ENCODE peak calls at places on chromosomes 12 and 14, in seven cellular contexts. W is testis, G is IMR-90, B is H1, Q is esophagus muscularis mucosa, J is HCT116, R is transverse colon. M is an unnamed sample.

GRCh38 chr12:106941481-106942156 is 14.1 kb upstream of the TMEM263 start:
- DNase-seq in W (no peak), G (no peak), B (no peak), Q (no peak), J (no peak), R (no peak), M (peak; percentile 57)

GRCh38 chr12:114938487-114939210 is 254.7 kb upstream of the TBX3 start:
- DNase-seq in W (peak; percentile 74), G (no peak), B (no peak), Q (no peak), J (no peak), R (no peak), M (no peak)

GRCh38 chr14:32709072-32709471 is 229.6 kb upstream of the NPAS3 start:
- DNase-seq in W (peak; percentile 65), G (peak; percentile 77), B (no peak), Q (no peak), J (no peak), R (no peak), M (no peak)

GRCh38 chr12:74264692-74265091 is 272.9 kb upstream of the ATXN7L3B start:
- DNase-seq in W (no peak), G (no peak), B (no peak), Q (no peak), J (no peak), R (no peak), M (no peak)

GRCh38 chr12:124764451-124764850 is 99.2 kb downstream of the SCARB1 start:
- DNase-seq in W (peak; percentile 81), G (peak; percentile 74), B (no peak), Q (no peak), J (no peak), R (peak; percentile 52), M (peak; percentile 60)

GRCh38 chr14:88576222-88576621 is 13.4 kb downstream of the ZC3H14 start:
- DNase-seq in W (no peak), G (no peak), B (no peak), Q (no peak), J (no peak), R (no peak), M (no peak)

GRCh38 chr14:72800848-72801370 is 93.0 kb downstream of the DPF3 start:
- DNase-seq in W (no peak), G (no peak), B (no peak), Q (no peak), J (no peak), R (no peak), M (no peak)

GRCh38 chr12:70648831-70649230 is 11.6 kb upstream of the PTPRB start:
- DNase-seq in W (no peak), G (peak; percentile 84), B (no peak), Q (no peak), J (no peak), R (no peak), M (no peak)

GRCh38 chr14:72708708-72709475 is 185.0 kb downstream of the DPF3 start:
- DNase-seq in W (peak; percentile 52), G (no peak), B (no peak), Q (no peak), J (peak; percentile 69), R (no peak), M (no peak)

GRCh38 chr14:103360548-103360947 is 24.7 kb upstream of the MARK3 start:
- DNase-seq in W (no peak), G (no peak), B (no peak), Q (no peak), J (no peak), R (no peak), M (peak; percentile 92)

GRCh38 chr12:131756441-131756840 is 45.6 kb downstream of the SFSWAP start:
- DNase-seq in W (no peak), G (no peak), B (no peak), Q (no peak), J (no peak), R (no peak), M (no peak)

GRCh38 chr12:49636979-49637378 is 13.6 kb downstream of the PRPF40B start:
- DNase-seq in W (peak; percentile 81), G (peak; percentile 68), B (no peak), Q (no peak), J (peak; percentile 22), R (peak; percentile 52), M (peak; percentile 73)

GRCh38 chr14:61525293-61526011 is 169.9 kb upstream of the HIF1A start:
- DNase-seq in W (peak; percentile 68), G (peak; percentile 52), B (no peak), Q (no peak), J (peak; percentile 97), R (peak; percentile 38), M (no peak)

GRCh38 chr14:96001866-96002510 is 37.2 kb upstream of the C14orf132 start:
- DNase-seq in W (no peak), G (peak; percentile 8), B (no peak), Q (no peak), J (no peak), R (no peak), M (no peak)

GRCh38 chr12:29428630-29429029 is 47.7 kb upstream of the ERGIC2 start:
- DNase-seq in W (no peak), G (peak; percentile 84), B (no peak), Q (no peak), J (peak; percentile 63), R (no peak), M (peak; percentile 54)

GRCh38 chr14:51967521-51967920 is 21.8 kb upstream of the RTRAF start:
- DNase-seq in W (no peak), G (peak; percentile 41), B (no peak), Q (no peak), J (no peak), R (no peak), M (no peak)

DNA sequence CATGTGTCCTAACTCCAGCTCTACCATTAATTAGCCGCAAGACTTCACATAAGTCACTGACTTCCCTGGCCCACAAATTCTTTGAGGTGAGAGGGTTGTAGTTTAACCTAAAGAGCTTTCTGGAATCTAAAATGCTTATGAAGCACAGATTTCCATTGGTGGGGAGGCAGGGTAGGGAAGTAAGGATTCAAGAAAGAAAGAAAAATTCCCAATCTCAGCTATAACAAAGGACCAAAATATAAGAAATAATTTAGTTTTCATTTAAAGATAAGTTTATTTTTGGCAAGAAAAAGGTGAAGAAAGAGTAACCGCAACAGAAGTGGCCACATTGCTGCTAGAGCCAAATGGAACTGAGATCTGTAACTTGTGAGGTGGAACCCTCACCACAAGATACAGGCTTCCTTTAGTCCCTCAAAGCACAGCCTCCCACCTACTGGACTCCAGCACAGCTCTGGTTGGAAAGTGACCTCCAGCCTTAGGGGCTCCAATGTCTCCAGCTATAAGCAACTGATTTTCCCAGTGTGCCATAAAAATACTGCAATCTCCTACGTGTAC is 23.6 kb downstream of the DAD1 start:
- DNase-seq in W (no peak), G (no peak), B (no peak), Q (no peak), J (no peak), R (no peak), M (no peak)
- TF ChIP-seq POLR2A in W (no peak), G (no peak), B (no peak), Q (no peak), J (no peak), R (no peak), M (no peak)

DNA sequence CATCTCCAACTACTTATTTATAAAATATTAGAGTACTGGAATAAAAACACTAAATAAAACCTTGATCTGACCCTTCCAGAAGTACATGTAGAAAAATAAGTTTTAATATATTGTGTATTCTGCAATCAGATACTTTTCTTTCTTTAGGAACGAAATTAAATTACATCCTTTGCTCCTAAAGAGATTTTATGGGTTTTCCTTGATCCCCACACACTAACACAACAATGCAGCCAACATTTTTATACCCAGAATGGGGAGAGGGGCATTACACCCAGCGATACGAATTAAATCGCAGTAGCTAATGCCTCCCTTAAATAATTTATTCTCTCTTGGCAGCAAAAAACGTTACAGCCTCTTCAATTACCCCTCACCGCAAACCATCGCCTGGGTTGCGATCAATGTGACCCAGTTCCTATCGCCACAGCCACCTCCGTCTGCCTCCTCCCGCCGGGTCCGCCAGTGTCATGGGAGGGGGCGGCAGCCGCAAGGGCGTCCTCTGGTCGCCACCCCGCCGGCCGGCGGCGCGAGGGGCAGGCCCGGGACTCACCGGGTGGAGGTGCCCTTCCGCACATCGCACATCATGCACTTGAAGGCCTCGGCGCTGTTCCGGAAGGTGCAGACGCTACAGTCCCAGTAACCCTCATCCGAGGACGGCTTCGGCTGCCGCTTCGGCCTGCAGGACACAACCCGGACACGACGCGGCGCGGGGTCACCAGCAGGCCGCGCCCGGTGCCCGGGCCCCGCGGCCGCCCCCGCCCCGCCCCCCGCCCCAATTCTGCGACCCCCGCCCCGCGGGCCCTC is 796 bp downstream of the YAF2 start:
- DNase-seq in W (peak; percentile 83), G (peak; percentile 75), B (peak; percentile 54), Q (no peak), J (peak; percentile 41), R (peak; percentile 82), M (peak; percentile 88)
- TF ChIP-seq POLR2A in W (no peak), G (no peak), B (no peak), Q (no peak), J (no peak), R (peak; percentile 47), M (peak; percentile 42)

GRCh38 chr12:8032242-8033152 is at the start of gene FOXJ2:
- DNase-seq in W (peak; percentile 71), G (peak; percentile 58), B (no peak), Q (no peak), J (no peak), R (peak; percentile 86), M (peak; percentile 91)

GRCh38 chr12:8031872-8032241 is 659 bp upstream of the FOXJ2 start:
- DNase-seq in W (no peak), G (no peak), B (no peak), Q (no peak), J (no peak), R (no peak), M (peak; percentile 68)

GRCh38 chr12:8034802-8035201 is 2.3 kb downstream of the FOXJ2 start:
- DNase-seq in W (no peak), G (no peak), B (no peak), Q (no peak), J (no peak), R (no peak), M (peak; percentile 76)

GRCh38 chr12:8035440-8036010 is 3.0 kb downstream of the FOXJ2 start:
- DNase-seq in W (no peak), G (peak; percentile 57), B (no peak), Q (no peak), J (no peak), R (no peak), M (no peak)

GRCh38 chr12:8033153-8034044 is 883 bp downstream of the FOXJ2 start:
- DNase-seq in W (peak; percentile 91), G (peak; percentile 33), B (no peak), Q (no peak), J (no peak), R (peak; percentile 55), M (peak; percentile 89)
- TF ChIP-seq POLR2A in W (no peak), G (peak; percentile 11), B (peak; percentile 29), Q (no peak), J (no peak), R (no peak), M (peak; percentile 89)

GRCh38 chr14:55028476-55028875 is 1.4 kb downstream of the SOCS4 start:
- DNase-seq in W (no peak), G (no peak), B (no peak), Q (no peak), J (no peak), R (no peak), M (no peak)

GRCh38 chr14:55025948-55026347 is 951 bp downstream of the WDHD1 start:
- DNase-seq in W (no peak), G (no peak), B (no peak), Q (no peak), J (no peak), R (no peak), M (peak; percentile 55)

GRCh38 chr14:55026441-55026792 is 482 bp downstream of the WDHD1 start:
- DNase-seq in W (no peak), G (no peak), B (no peak), Q (no peak), J (no peak), R (no peak), M (no peak)

GRCh38 chr14:55028066-55028465 is 1.0 kb downstream of the SOCS4 start:
- DNase-seq in W (no peak), G (peak; percentile 11), B (no peak), Q (no peak), J (no peak), R (no peak), M (peak; percentile 32)

GRCh38 chr14:55026793-55027560 is at the start of the genes SOCS4 and WDHD1:
- DNase-seq in W (peak; percentile 95), G (peak; percentile 88), B (peak; percentile 82), Q (peak; percentile 97), J (peak; percentile 84), R (peak; percentile 97), M (peak; percentile 99)
- TF ChIP-seq POLR2A in W (no peak), G (peak; percentile 85), B (peak; percentile 98), Q (no peak), J (peak; percentile 39), R (peak; percentile 92), M (peak; percentile 97)

M was measured in erythroblast.